ENCODE peak calls at places on chromosomes 1 and 21, in four cellular contexts. G, Z, A and B are unnamed samples.

GRCh38 chr1:159429074-159429861 is 2.7 kb upstream of the OR10J4 start:
- DNase-seq in G (no peak), Z (no peak), A (no peak), B (no peak)

GRCh38 chr1:54804471-54805132 is 3.5 kb upstream of the TTC22 start:
- DNase-seq in G (no peak), Z (peak), A (no peak), B (no peak)

GRCh38 chr1:22747021-22747734 is 36.5 kb downstream of the EPHB2 start:
- DNase-seq in G (no peak), Z (no peak), A (no peak), B (no peak)

GRCh38 chr1:53526451-53527101 is 67.4 kb downstream of the DMRTB1 start:
- DNase-seq in G (peak), Z (no peak), A (no peak), B (no peak)

GRCh38 chr1:64199154-64199553 is 4.3 kb upstream of the UBE2U start:
- DNase-seq in G (no peak), Z (no peak), A (no peak), B (no peak)

GRCh38 chr1:186187601-186188000 is 187.5 kb downstream of the TPR start:
- DNase-seq in G (no peak), Z (no peak), A (no peak), B (no peak)

GRCh38 chr21:14768042-14768441 is 221.9 kb upstream of the SAMSN1 start:
- DNase-seq in G (no peak), Z (no peak), A (no peak), B (no peak)

GRCh38 chr1:17470021-17470799 is 30.7 kb upstream of the RCC2 start:
- DNase-seq in G (no peak), Z (peak), A (no peak), B (no peak)

GRCh38 chr1:24236170-24237045 is 49.3 kb upstream of the IFNLR1 start:
- DNase-seq in G (no peak), Z (peak), A (no peak), B (no peak)

GRCh38 chr1:151635479-151636072 is 23.7 kb downstream of the SNX27 start:
- DNase-seq in G (no peak), Z (no peak), A (no peak), B (no peak)

GRCh38 chr21:36835383-36835795 is 131.1 kb downstream of the HLCS start:
- DNase-seq in G (no peak), Z (no peak), A (no peak), B (no peak)

GRCh38 chr1:10909697-10910489 is 102.6 kb upstream of the TARDBP start:
- DNase-seq in G (peak), Z (peak), A (peak), B (peak)

GRCh38 chr1:200699871-200700270 is 30.2 kb upstream of the DDX59 start:
- DNase-seq in G (no peak), Z (peak), A (no peak), B (no peak)

GRCh38 chr1:152941037-152941700 is 5.8 kb upstream of the SPRR5 start:
- DNase-seq in G (no peak), Z (no peak), A (no peak), B (no peak)

GRCh38 chr1:15786581-15786980 is 20.9 kb downstream of the UQCRHL start:
- DNase-seq in G (no peak), Z (no peak), A (no peak), B (no peak)